ENCODE peak calls at places on chromosome 11, in four cellular contexts. Q is NCI-H1092 treated with DMSO at 0.1 percent for 48 hours; K is OCI-M1; X is effector memory CD4-positive, alpha-beta T cell. I is an unnamed sample.

GRCh38 chr11:1139441-1140066 is 18.2 kb upstream of the MUC5AC start:
- DNase-seq in Q (no peak), K (no peak), X (no peak), I (no peak)

GRCh38 chr11:122306776-122307479 is 190.9 kb upstream of the BLID start:
- DNase-seq in Q (no peak), K (no peak), X (no peak), I (no peak)

GRCh38 chr11:113174862-113175261 is 139.5 kb upstream of the TTC12 start:
- DNase-seq in Q (no peak), K (no peak), X (no peak), I (no peak)

GRCh38 chr11:113162590-113162961 is 151.8 kb upstream of the TTC12 start:
- DNase-seq in Q (peak; percentile 75), K (no peak), X (no peak), I (no peak)

GRCh38 chr11:14029971-14030531 is 67.5 kb downstream of the SPON1 start:
- DNase-seq in Q (peak; percentile 95), K (no peak), X (no peak), I (peak; percentile 6)

GRCh38 chr11:20966489-20966888 is 297.1 kb downstream of the NELL1 start:
- DNase-seq in Q (no peak), K (no peak), X (no peak), I (no peak)

GRCh38 chr11:80694385-80694784 is 1253.6 kb upstream of the TENM4 start:
- DNase-seq in Q (no peak), K (no peak), X (no peak), I (no peak)

GRCh38 chr11:66048525-66049313 is at the start of gene GAL3ST3:
- DNase-seq in Q (peak; percentile 22), K (no peak), X (no peak), I (peak; percentile 27)

GRCh38 chr11:36018967-36019596 is 75.2 kb downstream of the LDLRAD3 start:
- DNase-seq in Q (peak; percentile 84), K (peak; percentile 45), X (no peak), I (no peak)

GRCh38 chr11:10534331-10534730 is 6.7 kb downstream of the RNF141 start:
- DNase-seq in Q (no peak), K (no peak), X (no peak), I (no peak)

GRCh38 chr11:19929147-19929546 is 216.5 kb downstream of the NAV2 start:
- DNase-seq in Q (no peak), K (no peak), X (no peak), I (no peak)

GRCh38 chr11:122663764-122664163 is 8.2 kb downstream of the UBASH3B start:
- DNase-seq in Q (peak; percentile 37), K (no peak), X (no peak), I (no peak)

I was measured in NCI-H510A treated with DMSO at 0.1 percent for 48 hours.